ENCODE peak calls at places on chromosomes 12 and 14, in four cellular contexts. T, P, A and Q are unnamed samples.

GRCh38 chr12:95774311-95775045 is 16.1 kb downstream of the NTN4 start:
- DNase-seq in T (no peak), P (no peak), A (no peak), Q (no peak)

GRCh38 chr14:71321556-71322315 is 414.5 kb downstream of the PCNX1 start:
- DNase-seq in T (no peak), P (no peak), A (no peak), Q (no peak)

GRCh38 chr12:65824314-65824563 is at the start of gene HMGA2:
- DNase-seq in P (no peak), A (no peak), T (no peak), Q (no peak)

GRCh38 chr14:35956376-35957000 is 130.3 kb downstream of the BRMS1L start:
- DNase-seq in A (no peak), P (no peak), T (no peak), Q (no peak)

GRCh38 chr14:35420036-35420811 is 15.7 kb upstream of the NFKBIA start:
- DNase-seq in A (no peak), T (no peak), P (no peak), Q (no peak)

GRCh38 chr12:132571598-132571997 is 38.8 kb downstream of the LRCOL1 start:
- DNase-seq in P (no peak), T (no peak), A (no peak), Q (no peak)

GRCh38 chr14:100289916-100290606 is 16.2 kb downstream of the SLC25A29 start:
- DNase-seq in P (no peak), A (no peak), T (no peak), Q (peak; percentile 11)

GRCh38 chr12:39365364-39366001 is 77.4 kb downstream of the KIF21A start:
- DNase-seq in P (no peak), A (no peak), T (no peak), Q (no peak)

GRCh38 chr14:103483600-103483999 is 39.0 kb downstream of the CKB start:
- DNase-seq in P (no peak), A (no peak), T (no peak), Q (no peak)

GRCh38 chr12:47408171-47408871 is 297.5 kb downstream of the RPAP3 start:
- DNase-seq in T (no peak), A (no peak), P (peak; percentile 40), Q (no peak)

GRCh38 chr12:93441111-93441616 is 583 bp downstream of the UBE2N start:
- DNase-seq in P (no peak), A (no peak), T (no peak), Q (no peak)

GRCh38 chr12:124682425-124683329 is 115.3 kb upstream of the NCOR2 start:
- DNase-seq in P (no peak), T (no peak), A (no peak), Q (no peak)

GRCh38 chr12:55060970-55061543 is 41.3 kb downstream of the NEUROD4 start:
- DNase-seq in P (no peak), T (no peak), A (no peak), Q (no peak)

GRCh38 chr14:50038398-50039119 is 77.8 kb downstream of the VCPKMT start:
- DNase-seq in A (no peak), P (peak; percentile 100), T (peak; percentile 61), Q (peak; percentile 56)

GRCh38 chr12:95942106-95942531 is 295 bp downstream of the CCDC38 start:
- DNase-seq in A (no peak), P (no peak), T (no peak), Q (no peak)

GRCh38 chr12:92275443-92276154 is 130.0 kb upstream of the BTG1 start:
- DNase-seq in T (no peak), P (no peak), A (no peak), Q (no peak)

GRCh38 chr12:65822732-65823480 is 1.4 kb upstream of the HMGA2 start:
- DNase-seq in T (no peak), P (no peak), A (peak; percentile 75), Q (no peak)

GRCh38 chr12:54125950-54126695 is 62.7 kb downstream of the SMUG1 start:
- DNase-seq in T (peak; percentile 25), A (no peak), P (no peak), Q (no peak)

GRCh38 chr14:60515696-60516284 is 6.8 kb downstream of the SIX6 start:
- DNase-seq in P (no peak), T (no peak), A (no peak), Q (no peak)

GRCh38 chr14:67514203-67514607 is 18.9 kb upstream of the PLEKHH1 start:
- DNase-seq in P (no peak), A (no peak), T (no peak), Q (no peak)

GRCh38 chr12:45336331-45336730 is 120.4 kb downstream of the ANO6 start:
- DNase-seq in A (no peak), P (no peak), T (no peak), Q (no peak)

GRCh38 chr12:121577443-121578180 is 3.2 kb downstream of the KDM2B start:
- DNase-seq in T (no peak), A (no peak), P (no peak), Q (no peak)

GRCh38 chr12:53065975-53066593 is 13.1 kb downstream of the SPRYD3 start:
- DNase-seq in T (peak; percentile 89), P (no peak), A (no peak), Q (peak; percentile 86)

GRCh38 chr12:13727707-13728147 is 253.7 kb downstream of the GRIN2B start:
- DNase-seq in A (no peak), T (no peak), P (no peak), Q (no peak)

GRCh38 chr14:92503756-92504491 is 9.7 kb upstream of the RIN3 start:
- DNase-seq in A (no peak), P (no peak), T (no peak), Q (no peak)

GRCh38 chr14:104448321-104448720 is 131.2 kb upstream of the C14orf180 start:
- DNase-seq in T (no peak), A (no peak), P (no peak), Q (no peak)

GRCh38 chr12:53746592-53747491 is 4.9 kb downstream of the CISTR start:
- DNase-seq in A (peak; percentile 77), P (peak; percentile 35), T (peak; percentile 70), Q (peak; percentile 71)

GRCh38 chr12:125981610-125982253 is 916.5 kb downstream of the AACS start:
- DNase-seq in A (no peak), P (no peak), T (no peak), Q (no peak)

GRCh38 chr14:94381149-94382030 is 7.0 kb downstream of the SERPINA1 start:
- DNase-seq in P (no peak), A (no peak), T (no peak), Q (no peak)

GRCh38 chr12:95978774-95979173 is 17.4 kb downstream of the HAL start:
- DNase-seq in P (no peak), A (no peak), T (no peak), Q (no peak)

GRCh38 chr12:8817856-8818255 is 4.6 kb upstream of the A2ML1 start:
- DNase-seq in A (no peak), T (no peak), P (no peak), Q (no peak)

GRCh38 chr12:27237790-27238771 is 6.0 kb upstream of the STK38L start:
- DNase-seq in P (peak; percentile 72), A (no peak), T (no peak), Q (no peak)

GRCh38 chr12:2336409-2336829 is 283.6 kb downstream of the CACNA1C start:
- DNase-seq in T (no peak), P (peak; percentile 85), A (no peak), Q (no peak)
- TF ChIP-seq POLR2AphosphoS5 in T (no peak), P (no peak), A (no peak), Q (no peak)

DNA sequence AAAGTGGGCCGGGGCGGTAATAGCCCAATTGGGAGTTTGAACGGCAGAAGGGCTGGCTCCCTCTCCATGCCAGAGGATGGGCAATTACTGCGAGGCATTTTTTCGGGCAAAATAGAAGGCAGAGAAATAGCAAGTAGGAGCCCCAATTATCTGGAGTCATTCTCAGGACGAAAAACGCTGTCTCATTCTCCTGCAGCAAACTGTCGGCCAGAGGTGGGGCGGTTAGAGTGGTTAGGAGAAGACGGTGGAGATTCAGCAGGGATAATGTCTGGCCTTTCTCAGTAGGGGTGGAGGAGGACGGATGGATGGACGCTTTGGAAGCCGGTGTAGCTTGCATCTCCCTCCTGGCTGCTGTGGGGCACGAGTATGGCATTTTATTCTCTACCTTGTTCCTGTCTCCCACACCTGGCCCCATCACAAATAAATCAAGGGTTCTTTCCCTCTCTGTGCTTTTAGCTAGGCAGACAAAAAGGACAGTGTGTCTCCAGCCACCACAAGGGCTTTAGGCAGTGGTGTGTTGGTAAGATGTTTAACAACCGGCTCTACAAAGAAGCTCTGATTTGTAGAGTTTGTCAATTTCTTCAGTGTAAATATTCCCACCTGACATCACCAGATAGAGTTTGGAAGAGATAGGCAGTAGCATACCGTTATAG is 140.5 kb upstream of the LHX5 start:
- DNase-seq in A (no peak), T (no peak), P (no peak), Q (no peak)
- TF ChIP-seq POLR2A in A (no peak), T (no peak), P (no peak), Q (no peak)

GRCh38 chr12:69649529-69649928 is 38.8 kb upstream of the LRRC10 start:
- DNase-seq in A (no peak), P (no peak), T (no peak), Q (no peak)
- TF ChIP-seq TAF1 in A (no peak), P (no peak), T (no peak), Q (no peak)

GRCh38 chr14:28785096-28785952 is 18.7 kb downstream of the FOXG1 start:
- DNase-seq in A (no peak), P (no peak), T (no peak), Q (peak; percentile 61)
- TF ChIP-seq POLR2AphosphoS5 in A (no peak), P (no peak), T (no peak), Q (peak; percentile 62)

DNA sequence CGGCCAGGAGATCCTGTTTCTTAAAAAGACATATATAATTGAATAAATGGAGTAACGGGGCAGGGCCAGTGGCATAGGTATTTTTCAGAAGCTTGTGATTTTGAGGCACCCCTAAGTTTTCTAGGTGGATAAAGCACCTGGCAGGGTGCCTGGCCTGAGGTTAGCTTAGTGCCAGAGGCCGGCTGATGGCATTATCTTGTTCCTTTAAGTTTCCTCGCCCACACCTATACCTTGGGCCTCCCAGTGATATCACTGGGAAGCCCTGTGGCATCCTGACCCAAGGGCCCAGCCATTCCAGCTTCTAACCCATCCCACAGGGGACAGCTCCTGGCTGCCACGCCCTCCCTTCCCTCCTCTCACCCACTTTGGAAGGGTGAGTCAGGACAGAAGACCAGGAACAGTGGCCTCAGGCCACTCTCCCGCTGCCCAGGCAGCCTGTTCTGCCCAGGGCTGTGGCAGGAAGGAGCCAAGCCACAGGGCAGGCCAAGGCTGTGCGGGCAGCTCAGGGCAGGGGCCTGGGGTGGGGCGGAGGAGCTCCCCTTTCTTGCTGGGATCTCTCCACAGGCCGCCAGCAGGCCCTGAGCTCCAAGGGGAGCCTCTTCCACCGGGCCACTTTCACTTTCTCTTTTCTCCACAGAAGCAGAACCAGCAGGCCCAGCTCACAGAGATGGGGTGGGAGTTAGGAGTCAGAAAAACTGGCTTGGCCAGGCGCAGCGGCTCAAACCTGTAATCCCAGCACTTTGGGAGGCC is 75.1 kb downstream of the IRF2BPL start:
- DNase-seq in A (no peak), P (no peak), T (no peak), Q (peak; percentile 66)
- TF ChIP-seq POLR2A in A (no peak), P (peak; percentile 37), T (no peak), Q (no peak)

GRCh38 chr12:3751151-3752095 is 1.5 kb downstream of the CRACR2A start:
- DNase-seq in P (no peak), A (no peak), T (no peak), Q (no peak)
- TF ChIP-seq TAF1 in P (no peak), A (no peak), T (no peak), Q (no peak)